ENCODE peak calls at places on chromosomes 3 and 15, in nine cellular contexts. U is epithelial cell of esophagus; P is ELR; M is T47D; J is germinal center; Q is CD8-positive, alpha-beta memory T cell; X is left lobe of liver; C is brain microvascular endothelial cell; E is stimulated activated CD4-positive, alpha-beta T cell treated with anti-CD3 and anti-CD28 coated beads, Interleukin-12 subunit alpha, Interleukin-12 subunit beta, amount 100 ng/mL, for 48 hours. F is an unnamed sample.
A peak's percentile ranks its signal among the peaks of the same experiment; 100 is the strongest.

GRCh38 chr3:37956353-37957184 is 34.0 kb upstream of the VILL start:
- DNase-seq in U (no peak), P (no peak), M (no peak), J (no peak), Q (no peak), X (no peak), C (no peak), E (no peak), F (no peak)

GRCh38 chr3:49427581-49427980 is 1.5 kb downstream of the NICN1 start:
- DNase-seq in U (peak; percentile 79), P (no peak), M (no peak), J (no peak), Q (no peak), X (no peak), C (no peak), E (no peak), F (no peak)

GRCh38 chr3:38281895-38282686 is at the start of gene SLC22A14:
- DNase-seq in U (no peak), P (peak; percentile 9), M (no peak), J (no peak), Q (no peak), X (no peak), C (no peak), E (no peak), F (peak; percentile 23)

GRCh38 chr3:185729335-185729715 is 95.5 kb downstream of the IGF2BP2 start:
- DNase-seq in U (peak; percentile 88), P (peak; percentile 94), M (no peak), J (no peak), Q (no peak), X (no peak), C (peak; percentile 52), E (no peak), F (no peak)

GRCh38 chr3:116000315-116000714 is 377.0 kb downstream of the GAP43 start:
- DNase-seq in U (peak; percentile 97), P (peak; percentile 99), M (no peak), J (no peak), Q (no peak), X (no peak), C (peak; percentile 97), E (no peak), F (peak; percentile 5)

GRCh38 chr15:22224241-22224671 is 143.9 kb downstream of the OR4M2 start:
- DNase-seq in U (no peak), P (no peak), M (no peak), J (no peak), Q (no peak), X (peak; percentile 61), C (no peak), E (no peak), F (no peak)

GRCh38 chr3:37620071-37620635 is 241.5 kb upstream of the CTDSPL start:
- DNase-seq in U (no peak), P (no peak), M (peak; percentile 26), J (no peak), Q (no peak), X (no peak), C (no peak), E (no peak), F (no peak)

GRCh38 chr3:104556372-104557078 is 810.2 kb upstream of the ALCAM start:
- DNase-seq in U (no peak), P (no peak), M (no peak), J (no peak), Q (no peak), X (no peak), C (no peak), E (no peak), F (no peak)

GRCh38 chr15:52191207-52191606 is at the start of gene GNB5:
- DNase-seq in U (no peak), P (no peak), M (no peak), J (no peak), Q (no peak), X (no peak), C (no peak), E (no peak), F (no peak)

GRCh38 chr3:64088408-64089136 is 65.3 kb upstream of the PSMD6 start:
- DNase-seq in U (no peak), P (no peak), M (no peak), J (no peak), Q (no peak), X (no peak), C (no peak), E (no peak), F (no peak)

GRCh38 chr3:70184105-70184504 is 128.3 kb downstream of the MDFIC2 start:
- DNase-seq in U (no peak), P (no peak), M (no peak), J (no peak), Q (no peak), X (no peak), C (no peak), E (no peak), F (no peak)

GRCh38 chr3:127182848-127183714 is 9.8 kb upstream of the PRR23E start:
- DNase-seq in U (no peak), P (no peak), M (no peak), J (no peak), Q (no peak), X (peak; percentile 38), C (no peak), E (no peak), F (no peak)

GRCh38 chr3:11479230-11479620 is 164.5 kb downstream of the VGLL4 start:
- DNase-seq in U (no peak), P (no peak), M (no peak), J (no peak), Q (no peak), X (no peak), C (no peak), E (no peak), F (no peak)

GRCh38 chr15:101133181-101133460 is 118.7 kb downstream of the CHSY1 start:
- DNase-seq in U (no peak), P (no peak), M (no peak), J (no peak), Q (no peak), X (no peak), C (no peak), E (no peak), F (no peak)

GRCh38 chr3:179652467-179653105 is at the start of gene USP13:
- DNase-seq in U (peak; percentile 55), P (peak; percentile 87), M (peak; percentile 98), J (peak; percentile 75), Q (peak; percentile 37), X (peak; percentile 77), C (peak; percentile 73), E (peak; percentile 31), F (peak; percentile 88)

GRCh38 chr15:60077581-60078359 is 73.7 kb downstream of the FOXB1 start:
- DNase-seq in U (no peak), P (no peak), M (no peak), J (no peak), Q (no peak), X (no peak), C (no peak), E (peak; percentile 8), F (no peak)

GRCh38 chr3:27425896-27426565 is 56.8 kb upstream of the NEK10 start:
- DNase-seq in U (no peak), P (no peak), M (no peak), J (no peak), Q (no peak), X (no peak), C (no peak), E (no peak), F (no peak)

GRCh38 chr3:14587733-14588360 is 47.7 kb upstream of the GRIP2 start:
- DNase-seq in U (peak; percentile 68), P (peak; percentile 91), M (no peak), J (no peak), Q (no peak), X (no peak), C (peak; percentile 53), E (no peak), F (no peak)

GRCh38 chr3:7000501-7000900 is 139.6 kb downstream of the GRM7 start:
- DNase-seq in U (no peak), P (no peak), M (no peak), J (no peak), Q (no peak), X (no peak), C (no peak), E (no peak), F (no peak)

GRCh38 chr3:190513409-190514162 is at the start of gene IL1RAP:
- DNase-seq in U (peak; percentile 97), P (peak; percentile 93), M (peak; percentile 98), J (peak; percentile 90), Q (peak; percentile 79), X (peak; percentile 97), C (peak; percentile 81), E (peak; percentile 69), F (peak; percentile 94)